ENCODE peak calls at places on chromosomes 3 and 15, in six cellular contexts. I is Caco-2, G is GM13977, B is progenitor cell of endocrine pancreas, Q is NCI-H1092 treated with DMSO at 0.1 percent for 48 hours, V is GM23338. X is an unnamed sample.

GRCh38 chr15:59550961-59551360 is 60.6 kb upstream of the GCNT3 start:
- DNase-seq in B (no peak), V (no peak), I (peak), G (no peak), Q (no peak), X (peak)

GRCh38 chr15:77841376-77841775 is 208.7 kb upstream of the LINGO1 start:
- DNase-seq in V (no peak), G (no peak), I (no peak), B (no peak), Q (no peak), X (no peak)

GRCh38 chr15:74857082-74857655 is 14.2 kb upstream of the ULK3 start:
- DNase-seq in Q (no peak), B (no peak), V (no peak), G (peak), I (no peak), X (no peak)

GRCh38 chr15:67839358-67839928 is 402 bp downstream of the RNU6-1 start:
- DNase-seq in V (no peak), Q (peak), B (no peak), I (peak), G (peak), X (peak)

GRCh38 chr3:129609591-129610169 is 3.2 kb upstream of the PLXND1 start:
- DNase-seq in I (no peak), B (no peak), G (no peak), V (no peak), Q (no peak), X (no peak)

GRCh38 chr3:97884724-97885123 is 62.9 kb downstream of the CRYBG3 start:
- DNase-seq in V (no peak), B (no peak), G (no peak), Q (no peak), I (no peak), X (no peak)

GRCh38 chr3:55620361-55621025 is 133.4 kb upstream of the WNT5A start:
- DNase-seq in I (peak), V (peak), B (no peak), G (no peak), Q (no peak), X (no peak)

GRCh38 chr15:74134387-74135027 is 4.1 kb downstream of the ISLR2 start:
- DNase-seq in I (no peak), G (peak), Q (no peak), V (peak), B (no peak), X (peak)

GRCh38 chr3:159988617-159989251 is at the start of gene IL12A:
- DNase-seq in G (peak), V (peak), I (peak), Q (peak), B (peak), X (peak)

GRCh38 chr3:186320862-186321568 is 41.0 kb downstream of the DGKG start:
- DNase-seq in G (no peak), I (no peak), Q (peak), B (no peak), V (no peak), X (no peak)

GRCh38 chr3:71495708-71496472 is 87.6 kb downstream of the FOXP1 start:
- DNase-seq in I (peak), Q (no peak), G (no peak), B (no peak), V (peak), X (no peak)

X was measured in NCI-H69.